ENCODE peak calls at places on chromosomes 4 and X, in six cellular contexts. R is GM23338, W is SK-N-SH, D is A549, Z is HCT116, O is K562. Y is an unnamed sample.

GRCh38 chr4:168522371-168522770 is 25.5 kb downstream of the PALLD start:
- DNase-seq in R (no peak), W (no peak), D (no peak), Z (no peak), O (no peak), Y (no peak)

GRCh38 chr4:175422331-175422730 is 389.7 kb downstream of the GPM6A start:
- DNase-seq in R (no peak), W (no peak), D (no peak), Z (no peak), O (no peak), Y (no peak)

GRCh38 chr4:24640433-24640832 is 56.1 kb upstream of the DHX15 start:
- DNase-seq in R (no peak), W (no peak), D (no peak), Z (no peak), O (no peak), Y (no peak)

GRCh38 chr4:130510661-130511060 is 1414.7 kb downstream of the C4orf33 start:
- DNase-seq in R (no peak), W (no peak), D (no peak), Z (no peak), O (no peak), Y (no peak)

GRCh38 chrX:120647127-120647526 is 17.3 kb upstream of the C1GALT1C1 start:
- DNase-seq in R (no peak), W (no peak), D (no peak), Z (no peak), O (no peak), Y (no peak)

GRCh38 chrX:84187501-84188319 is at the start of gene RPS6KA6:
- DNase-seq in R (peak; percentile 53), W (peak; percentile 64), D (peak; percentile 17), Z (no peak), O (no peak), Y (no peak)

GRCh38 chr4:123484291-123484926 is 87.8 kb downstream of the SPRY1 start:
- DNase-seq in R (no peak), W (no peak), D (no peak), Z (no peak), O (no peak), Y (no peak)

GRCh38 chrX:40096395-40097091 is 1.2 kb downstream of the BCOR start:
- DNase-seq in R (no peak), W (peak; percentile 64), D (peak; percentile 36), Z (no peak), O (no peak), Y (no peak)

GRCh38 chrX:37454537-37455285 is 105.5 kb downstream of the PRRG1 start:
- DNase-seq in R (peak; percentile 25), W (no peak), D (peak; percentile 6), Z (peak; percentile 73), O (no peak), Y (peak; percentile 28)

GRCh38 chr4:10075158-10075863 is 41.3 kb downstream of the WDR1 start:
- DNase-seq in R (no peak), W (no peak), D (no peak), Z (no peak), O (no peak), Y (no peak)

GRCh38 chr4:16077786-16078185 is 6.0 kb downstream of the PROM1 start:
- DNase-seq in R (no peak), W (no peak), D (no peak), Z (no peak), O (no peak), Y (no peak)

GRCh38 chrX:13223868-13224555 is 95.8 kb downstream of the ATXN3L start:
- DNase-seq in R (no peak), W (no peak), D (peak; percentile 64), Z (peak; percentile 51), O (no peak), Y (peak; percentile 70)

GRCh38 chrX:34365482-34365881 is 233.4 kb upstream of the FAM47A start:
- DNase-seq in R (peak; percentile 40), W (no peak), D (no peak), Z (no peak), O (no peak), Y (no peak)

GRCh38 chr4:95929448-95930064 is 89.7 kb downstream of the PDHA2 start:
- DNase-seq in R (peak; percentile 60), W (no peak), D (no peak), Z (peak; percentile 16), O (no peak), Y (no peak)

GRCh38 chr4:41949531-41949930 is 14.3 kb downstream of the TMEM33 start:
- DNase-seq in R (no peak), W (no peak), D (no peak), Z (no peak), O (no peak), Y (no peak)

GRCh38 chrX:103399744-103400143 is 23.4 kb downstream of the BEX3 start:
- DNase-seq in R (no peak), W (no peak), D (no peak), Z (no peak), O (no peak), Y (no peak)

GRCh38 chrX:107775734-107776511 is at the start of gene TSC22D3:
- DNase-seq in R (peak; percentile 75), W (peak; percentile 73), D (peak; percentile 68), Z (peak; percentile 29), O (peak; percentile 48), Y (no peak)

GRCh38 chr4:106594291-106594952 is 225.8 kb upstream of the GIMD1 start:
- DNase-seq in R (no peak), W (no peak), D (no peak), Z (no peak), O (no peak), Y (no peak)

GRCh38 chr4:32768664-32769389 is 2048.7 kb downstream of the PCDH7 start:
- DNase-seq in R (no peak), W (no peak), D (no peak), Z (no peak), O (no peak), Y (no peak)

GRCh38 chr4:157221426-157221894 is 932 bp downstream of the GRIA2 start:
- DNase-seq in R (peak; percentile 34), W (peak; percentile 32), D (no peak), Z (no peak), O (no peak), Y (no peak)

GRCh38 chr4:88443486-88443885 is 13.4 kb upstream of the HERC5 start:
- DNase-seq in R (peak; percentile 57), W (no peak), D (no peak), Z (no peak), O (no peak), Y (no peak)

GRCh38 chrX:41655631-41656030 is 33.1 kb upstream of the GPR34 start:
- DNase-seq in R (no peak), W (no peak), D (no peak), Z (no peak), O (no peak), Y (no peak)

GRCh38 chrX:13009256-13009655 is 34.3 kb downstream of the TMSB4X start:
- DNase-seq in R (no peak), W (no peak), D (no peak), Z (no peak), O (no peak), Y (no peak)

GRCh38 chr4:6198278-6198677 is 2.1 kb downstream of the JAKMIP1 start:
- DNase-seq in R (no peak), W (no peak), D (no peak), Z (no peak), O (no peak), Y (no peak)

GRCh38 chr4:125313497-125313896 is 1.3 kb upstream of the FAT4 start:
- DNase-seq in R (peak; percentile 94), W (peak; percentile 59), D (peak; percentile 26), Z (peak; percentile 85), O (peak; percentile 63), Y (no peak)

GRCh38 chr4:1612278-1613098 is 71.6 kb downstream of the FAM53A start:
- DNase-seq in R (no peak), W (no peak), D (no peak), Z (no peak), O (no peak), Y (no peak)

DNA sequence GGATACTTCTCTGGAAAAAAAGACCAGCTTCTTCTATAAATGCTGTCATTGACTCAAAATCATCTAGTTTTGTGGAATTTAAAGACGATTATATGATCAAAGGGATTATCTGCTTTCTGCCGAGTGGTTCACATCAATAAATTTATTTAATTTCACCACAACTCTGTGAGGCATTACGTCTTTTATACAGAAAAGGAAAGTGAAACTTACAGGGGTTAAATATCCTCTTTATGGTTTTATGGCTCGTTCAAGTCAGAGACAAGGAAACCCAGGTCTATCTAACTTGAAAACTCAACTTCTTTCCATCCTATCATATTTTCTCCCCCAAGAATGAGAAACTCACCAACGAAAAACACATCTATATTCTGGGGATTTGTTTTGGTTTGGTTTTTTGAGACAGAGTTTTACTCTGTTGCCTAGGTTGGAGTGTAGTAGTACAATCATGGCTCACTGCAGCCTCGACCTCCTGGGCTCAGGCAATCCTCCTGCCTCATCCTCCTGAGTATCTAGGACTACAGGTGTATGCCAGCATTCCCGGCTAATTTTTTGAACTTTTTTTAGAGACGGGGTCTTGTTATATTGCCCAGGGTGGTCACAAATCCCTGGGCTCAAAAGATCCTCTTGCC is 377.9 kb upstream of the EMCN start:
- DNase-seq in R (no peak), W (no peak), D (no peak), Z (no peak), O (no peak), Y (no peak)
- H3K27ac ChIP-seq in R (no peak overlapping the region), W (no peak overlapping the region), D (no peak overlapping the region), Z (no peak overlapping the region), O (no peak overlapping the region), Y (no peak overlapping the region)

DNA sequence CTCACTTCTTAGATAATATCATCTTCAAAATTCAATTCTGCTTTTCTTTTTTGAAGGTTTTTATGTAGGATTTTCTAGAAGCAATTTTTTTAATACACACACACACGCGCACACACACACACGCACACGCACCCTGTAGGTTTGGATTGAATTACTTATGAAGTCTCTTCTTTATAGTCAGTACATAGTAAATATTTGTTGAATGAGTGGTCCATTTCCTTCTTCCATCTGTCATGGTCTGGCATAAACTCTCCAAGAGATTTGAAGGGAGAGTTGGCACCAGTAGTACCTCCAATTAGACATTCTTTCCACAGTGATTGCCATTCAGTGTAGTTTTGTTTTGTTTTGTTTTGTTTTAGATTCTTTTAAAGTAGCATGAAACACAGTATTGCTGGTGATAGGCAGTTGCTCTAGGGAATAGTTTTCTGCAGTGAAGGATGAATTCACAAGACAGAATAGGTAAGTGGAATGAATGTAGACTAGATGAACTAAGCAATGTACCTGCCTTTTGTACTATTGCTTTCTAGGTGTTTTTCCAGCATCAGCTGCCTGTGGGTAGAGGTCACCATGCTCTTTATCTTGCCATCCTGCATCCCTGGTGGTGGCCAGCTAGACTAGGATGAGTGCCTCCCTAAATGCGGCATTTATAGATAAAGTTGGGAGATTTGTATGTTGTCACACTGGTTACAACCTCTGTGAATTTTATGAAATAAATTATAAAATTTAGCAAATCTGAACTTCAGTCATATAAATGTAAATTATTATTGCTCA is 20.5 kb downstream of the PDLIM5 start:
- DNase-seq in R (no peak), W (no peak), D (no peak), Z (no peak), O (no peak), Y (no peak)
- TF ChIP-seq REST in R (no peak), W (no peak), D (no peak), Z (no peak), O (no peak), Y (no peak)

GRCh38 chr4:148061795-148062194 is 329.9 kb downstream of the ARHGAP10 start:
- DNase-seq in R (peak; percentile 23), W (no peak), D (no peak), Z (no peak), O (no peak), Y (no peak)
- H3K27ac ChIP-seq in R (no peak overlapping the region), W (no peak overlapping the region), D (no peak overlapping the region), Z (no peak overlapping the region), O (no peak overlapping the region), Y (no peak overlapping the region)

GRCh38 chr4:98148856-98149255 is 5.6 kb upstream of the STPG2 start:
- DNase-seq in R (no peak), W (no peak), D (no peak), Z (no peak), O (no peak), Y (no peak)

GRCh38 chr4:98151145-98151929 is 8.1 kb upstream of the STPG2 start:
- DNase-seq in R (no peak), W (no peak), D (no peak), Z (no peak), O (no peak), Y (no peak)

GRCh38 chr4:98150092-98150761 is 7.0 kb upstream of the STPG2 start:
- DNase-seq in R (no peak), W (no peak), D (no peak), Z (no peak), O (no peak), Y (no peak)
- TF ChIP-seq REST in R (no peak), W (no peak), D (no peak), Z (no peak), O (no peak), Y (no peak)